ENCODE peak calls at places on chromosomes 1 and 21, in five cellular contexts. X is neural progenitor cell; L is thoracic aorta; O is activated CD8-positive, alpha-beta memory T cell treated with anti-CD3 and anti-CD28 coated beads for 48 hours; C is CD8-positive, alpha-beta T cell. Y is an unnamed sample.

GRCh38 chr1:87129038-87129437 is 199.6 kb upstream of the LMO4 start:
- DNase-seq in X (no peak), L (no peak), O (no peak), C (no peak), Y (no peak)

GRCh38 chr1:43288058-43288784 is 2.8 kb upstream of the C1orf210 start:
- DNase-seq in X (no peak), L (no peak), O (no peak), C (no peak), Y (no peak)

GRCh38 chr1:98205291-98206017 is 284.6 kb upstream of the DPYD start:
- DNase-seq in X (no peak), L (no peak), O (no peak), C (no peak), Y (no peak)

GRCh38 chr1:159211331-159212136 is 6.9 kb downstream of the ACKR1 start:
- DNase-seq in X (peak; percentile 73), L (no peak), O (peak; percentile 40), C (peak; percentile 18), Y (peak; percentile 10)

GRCh38 chr21:14734191-14734590 is 188.1 kb upstream of the SAMSN1 start:
- DNase-seq in X (no peak), L (no peak), O (no peak), C (no peak), Y (peak; percentile 5)

GRCh38 chr1:210747890-210748289 is 386.1 kb downstream of the KCNH1 start:
- DNase-seq in X (no peak), L (no peak), O (no peak), C (no peak), Y (peak; percentile 0)

GRCh38 chr1:213983589-213984386 is 4.0 kb upstream of the PROX1 start:
- DNase-seq in X (peak; percentile 52), L (no peak), O (no peak), C (no peak), Y (no peak)

GRCh38 chr1:171985639-171986038 is 144.3 kb downstream of the DNM3 start:
- DNase-seq in X (peak; percentile 24), L (no peak), O (no peak), C (no peak), Y (peak; percentile 32)

GRCh38 chr1:16720403-16721223 is 19.7 kb upstream of the RNU1-4 start:
- DNase-seq in X (peak; percentile 1), L (no peak), O (no peak), C (no peak), Y (peak; percentile 1)

GRCh38 chr1:152141971-152142584 is 16.9 kb downstream of the RPTN start:
- DNase-seq in X (peak; percentile 31), L (peak; percentile 10), O (no peak), C (no peak), Y (peak; percentile 71)

GRCh38 chr1:227314014-227314848 is 4.1 kb downstream of the CDC42BPA start:
- DNase-seq in X (no peak), L (no peak), O (no peak), C (no peak), Y (no peak)

GRCh38 chr21:33543505-33544129 is 779 bp downstream of the SON start:
- DNase-seq in X (peak; percentile 87), L (no peak), O (no peak), C (no peak), Y (peak; percentile 76)

GRCh38 chr1:3548895-3549294 is 62.4 kb downstream of the MEGF6 start:
- DNase-seq in X (no peak), L (no peak), O (no peak), C (no peak), Y (no peak)

GRCh38 chr1:78101514-78101913 is 55.7 kb downstream of the GIPC2 start:
- DNase-seq in X (no peak), L (peak; percentile 49), O (no peak), C (no peak), Y (peak; percentile 61)

GRCh38 chr1:178650950-178651461 is 74.0 kb upstream of the RALGPS2 start:
- DNase-seq in X (no peak), L (no peak), O (no peak), C (no peak), Y (peak; percentile 14)

GRCh38 chr21:22120616-22121266 is 1122.5 kb downstream of the NCAM2 start:
- DNase-seq in X (peak; percentile 54), L (no peak), O (no peak), C (no peak), Y (no peak)

GRCh38 chr1:221350091-221350490 is 391.8 kb downstream of the DUSP10 start:
- DNase-seq in X (no peak), L (no peak), O (no peak), C (no peak), Y (no peak)

Y was measured in RKO.